ENCODE peak calls at places on chromosomes 12 and 14, in four cellular contexts. D is cardiac fibroblast, W is IMR-90, O is heart right ventricle. Y is an unnamed sample.

GRCh38 chr14:96994999-96995398 is 197.8 kb downstream of the VRK1 start:
- DNase-seq in D (no peak), W (no peak), O (no peak), Y (no peak)

GRCh38 chr12:101862245-101862644 is 15.1 kb upstream of the DRAM1 start:
- DNase-seq in D (no peak), W (no peak), O (no peak), Y (no peak)

GRCh38 chr12:12518919-12519318 is 43.7 kb downstream of the DUSP16 start:
- DNase-seq in D (no peak), W (peak), O (no peak), Y (no peak)

GRCh38 chr12:23929906-23930305 is 19.6 kb downstream of the SOX5 start:
- DNase-seq in D (no peak), W (peak), O (no peak), Y (no peak)

GRCh38 chr12:26238341-26239126 is 43.2 kb downstream of the SSPN start:
- DNase-seq in D (peak), W (no peak), O (no peak), Y (no peak)

GRCh38 chr12:54725233-54725843 is 77.2 kb upstream of the DCD start:
- DNase-seq in D (peak), W (no peak), O (no peak), Y (no peak)

GRCh38 chr14:97336179-97336578 is 539.0 kb downstream of the VRK1 start:
- DNase-seq in D (no peak), W (no peak), O (no peak), Y (no peak)

GRCh38 chr14:71011479-71011878 is 104.2 kb downstream of the PCNX1 start:
- DNase-seq in D (peak), W (no peak), O (no peak), Y (no peak)

GRCh38 chr14:65095633-65096205 is 6.6 kb downstream of the MAX start:
- DNase-seq in D (peak), W (peak), O (peak), Y (no peak)

GRCh38 chr14:47103781-47104180 is 452.2 kb upstream of the RPL10L start:
- DNase-seq in D (no peak), W (no peak), O (no peak), Y (no peak)

GRCh38 chr14:91067186-91067585 is 6.7 kb upstream of the RPS6KA5 start:
- DNase-seq in D (no peak), W (no peak), O (no peak), Y (no peak)

GRCh38 chr12:130634866-130635265 is 81.2 kb downstream of the RIMBP2 start:
- DNase-seq in D (no peak), W (no peak), O (no peak), Y (no peak)

GRCh38 chr12:90250766-90251165 is 542.1 kb upstream of the ATP2B1 start:
- DNase-seq in D (peak), W (no peak), O (no peak), Y (no peak)

GRCh38 chr12:111211910-111212757 is 156.8 kb downstream of the PHETA1 start:
- DNase-seq in D (no peak), W (no peak), O (no peak), Y (no peak)

DNA sequence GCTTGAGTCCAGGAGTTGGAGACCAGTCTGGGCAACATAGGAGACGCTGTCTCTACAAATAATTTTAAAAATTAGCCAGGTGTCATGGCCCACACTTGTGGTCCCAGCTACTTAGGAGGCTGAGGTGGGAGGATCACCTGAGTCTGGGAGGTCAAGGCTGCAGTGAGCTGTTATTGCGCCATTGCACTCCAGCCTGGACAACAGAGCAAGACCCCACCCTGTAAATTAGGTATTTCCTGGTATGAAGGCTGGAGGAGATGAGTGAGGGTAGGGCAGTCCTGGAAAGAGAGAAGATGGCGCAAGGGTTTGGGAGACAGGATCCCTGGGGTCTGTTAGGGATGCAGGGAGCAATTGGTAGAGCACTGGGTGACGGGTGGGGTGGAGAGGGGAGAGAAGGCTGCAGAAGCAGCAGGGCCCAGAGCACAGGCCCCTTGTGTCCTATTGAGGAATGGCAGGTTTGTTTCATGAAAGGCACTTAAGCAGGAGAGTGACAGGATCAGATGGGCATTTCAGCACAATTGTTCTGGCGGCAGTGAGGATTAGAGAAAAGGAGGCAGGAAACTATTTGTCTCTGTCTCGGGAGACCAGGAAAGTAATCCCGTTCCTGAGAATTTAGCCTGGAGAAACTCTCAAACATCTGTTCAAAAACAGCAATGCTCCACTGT is 47.2 kb upstream of the KTN1 start:
- DNase-seq in D (no peak), W (no peak), O (no peak), Y (no peak)
- TF ChIP-seq CTCF in D (peak), W (no peak), O (no peak), Y (no peak)

DNA sequence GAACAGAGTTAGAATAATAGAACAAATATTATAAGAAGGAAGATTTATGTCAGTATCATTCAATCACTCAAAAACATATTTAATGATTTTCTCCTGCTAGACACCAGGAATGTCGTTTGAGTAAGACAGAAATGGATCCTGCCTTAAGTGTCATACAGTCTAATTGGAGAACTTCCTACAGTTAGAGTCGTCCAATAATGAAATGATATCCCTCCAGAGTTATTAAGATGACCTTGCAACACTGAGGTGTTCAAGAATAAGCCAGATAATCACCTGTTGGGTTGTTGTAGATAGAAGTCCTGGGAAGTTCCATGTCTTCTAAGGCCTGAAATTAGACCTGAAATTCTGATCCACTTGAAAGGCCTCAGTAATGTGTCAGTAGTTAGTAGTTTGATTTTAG is 132.3 kb downstream of the SLC38A4 start:
- DNase-seq in D (no peak), W (no peak), O (no peak), Y (no peak)
- TF ChIP-seq CTCF in D (no peak), W (no peak), O (no peak), Y (no peak)

GRCh38 chr12:119649202-119649808 is 18.6 kb upstream of the PRKAB1 start:
- DNase-seq in D (peak), W (no peak), O (no peak), Y (no peak)
- TF ChIP-seq CTCF in D (peak), W (peak), O (peak), Y (peak)

GRCh38 chr14:68462683-68463082 is 330.2 kb downstream of the ZFP36L1 start:
- DNase-seq in D (peak), W (no peak), O (no peak), Y (no peak)
- TF ChIP-seq CTCF in D (peak), W (peak), O (no peak), Y (no peak)

DNA sequence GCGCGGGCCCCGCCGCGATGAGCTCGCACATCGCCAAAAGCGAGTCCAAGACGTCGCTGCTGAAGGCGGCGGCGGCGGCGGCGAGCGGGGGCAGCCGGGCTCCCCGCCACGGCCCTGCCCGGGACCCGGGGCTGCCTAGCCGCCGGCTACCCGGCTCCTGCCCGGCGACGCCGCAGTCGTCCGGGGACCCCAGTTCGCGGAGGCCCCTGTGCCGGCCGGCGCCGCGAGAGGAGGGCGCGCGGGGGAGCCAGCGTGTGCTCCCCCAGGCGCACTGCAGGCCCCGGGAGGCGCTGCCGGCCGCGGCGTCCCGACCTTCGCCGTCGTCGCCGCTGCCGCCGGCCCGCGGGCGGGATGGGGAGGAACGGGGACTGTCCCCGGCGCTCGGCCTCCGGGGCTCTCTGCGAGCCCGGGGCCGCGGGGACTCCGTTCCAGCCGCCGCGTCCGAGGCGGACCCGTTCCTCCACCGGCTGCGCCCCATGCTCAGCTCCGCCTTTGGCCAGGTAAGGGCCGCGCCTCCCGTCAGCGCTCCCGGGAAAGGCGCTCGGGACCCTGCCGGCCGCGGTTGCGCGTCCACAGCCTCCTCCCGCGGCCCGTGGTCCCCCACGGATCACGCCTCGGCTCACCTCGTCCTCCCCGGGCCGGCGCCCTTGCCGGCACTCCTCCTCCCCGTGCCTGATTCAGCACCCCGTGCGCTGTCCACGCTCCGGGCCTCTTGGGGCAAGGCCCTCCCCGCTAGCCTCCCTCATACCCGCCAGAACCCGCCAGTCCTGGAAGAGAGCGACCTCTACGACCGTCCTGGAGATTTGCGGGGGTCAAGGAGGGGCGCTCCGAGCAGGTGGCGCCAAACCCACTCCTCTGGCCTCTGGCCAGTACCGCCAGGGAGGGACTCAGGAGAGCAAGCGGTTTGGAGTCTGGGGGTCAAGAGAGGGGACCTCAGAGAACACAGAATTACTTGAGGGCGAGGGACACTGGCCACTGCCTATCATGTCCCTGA is 711 bp downstream of the CABP1 start:
- DNase-seq in D (peak), W (peak), O (peak), Y (peak)
- TF ChIP-seq CTCF in D (no peak), W (no peak), O (no peak), Y (no peak)

DNA sequence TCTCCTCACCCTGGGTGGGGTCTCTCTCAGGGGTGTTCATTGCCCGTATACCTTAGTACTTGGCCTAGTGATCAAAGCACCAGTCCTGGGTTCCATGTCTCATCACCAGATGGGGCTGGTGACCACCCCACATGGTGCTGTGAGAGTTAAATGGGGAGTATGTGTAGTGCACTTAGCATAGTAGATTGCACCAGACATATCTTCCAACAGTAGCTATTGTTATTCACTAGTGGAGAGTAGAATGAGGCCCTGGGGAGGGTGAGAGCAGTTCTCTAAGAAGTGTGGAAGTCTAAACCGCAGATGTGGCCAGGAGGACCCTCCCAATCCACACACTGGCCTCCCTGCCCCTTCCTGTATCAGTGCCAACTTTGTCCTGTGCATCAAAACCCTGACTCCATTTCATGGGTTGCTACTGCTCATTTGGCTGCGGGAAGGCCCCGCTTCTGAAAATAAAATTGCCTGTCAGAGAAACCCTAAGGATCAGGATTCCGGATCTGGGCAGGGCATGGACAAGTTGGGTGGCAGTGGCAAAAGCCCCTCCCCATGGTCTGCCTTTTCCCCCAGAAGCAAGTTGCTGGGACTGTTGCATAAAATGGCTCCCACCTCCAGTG is 4.4 kb downstream of the CD9 start:
- DNase-seq in D (peak), W (no peak), O (no peak), Y (no peak)
- TF ChIP-seq CTCF in D (no peak), W (no peak), O (no peak), Y (no peak)

GRCh38 chr14:67517083-67517482 is 16.0 kb upstream of the PLEKHH1 start:
- DNase-seq in D (peak), W (no peak), O (peak), Y (no peak)
- TF ChIP-seq CTCF in D (no peak), W (peak), O (no peak), Y (no peak)

DNA sequence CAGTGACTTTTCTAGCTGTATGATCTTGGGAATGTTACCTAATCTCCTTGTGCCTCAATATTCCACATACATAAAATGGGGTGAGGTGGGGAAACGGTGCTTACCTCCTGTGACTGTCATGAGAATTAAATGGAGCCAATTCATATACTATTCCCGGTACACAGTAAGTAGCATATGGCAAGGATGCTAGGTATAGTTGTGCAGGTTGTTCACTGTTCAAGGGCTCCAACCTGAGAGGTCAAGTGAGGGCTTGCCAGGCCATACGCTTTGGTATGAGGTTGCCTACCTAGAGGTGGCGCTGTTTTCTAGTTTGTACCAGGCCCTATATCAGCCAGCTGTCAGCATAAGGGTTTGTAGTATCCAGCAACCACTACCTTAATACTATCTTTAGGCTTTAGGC is 3.6 kb upstream of the BATF start:
- DNase-seq in D (no peak), W (no peak), O (no peak), Y (no peak)
- TF ChIP-seq CTCF in D (peak), W (peak), O (no peak), Y (peak)

DNA sequence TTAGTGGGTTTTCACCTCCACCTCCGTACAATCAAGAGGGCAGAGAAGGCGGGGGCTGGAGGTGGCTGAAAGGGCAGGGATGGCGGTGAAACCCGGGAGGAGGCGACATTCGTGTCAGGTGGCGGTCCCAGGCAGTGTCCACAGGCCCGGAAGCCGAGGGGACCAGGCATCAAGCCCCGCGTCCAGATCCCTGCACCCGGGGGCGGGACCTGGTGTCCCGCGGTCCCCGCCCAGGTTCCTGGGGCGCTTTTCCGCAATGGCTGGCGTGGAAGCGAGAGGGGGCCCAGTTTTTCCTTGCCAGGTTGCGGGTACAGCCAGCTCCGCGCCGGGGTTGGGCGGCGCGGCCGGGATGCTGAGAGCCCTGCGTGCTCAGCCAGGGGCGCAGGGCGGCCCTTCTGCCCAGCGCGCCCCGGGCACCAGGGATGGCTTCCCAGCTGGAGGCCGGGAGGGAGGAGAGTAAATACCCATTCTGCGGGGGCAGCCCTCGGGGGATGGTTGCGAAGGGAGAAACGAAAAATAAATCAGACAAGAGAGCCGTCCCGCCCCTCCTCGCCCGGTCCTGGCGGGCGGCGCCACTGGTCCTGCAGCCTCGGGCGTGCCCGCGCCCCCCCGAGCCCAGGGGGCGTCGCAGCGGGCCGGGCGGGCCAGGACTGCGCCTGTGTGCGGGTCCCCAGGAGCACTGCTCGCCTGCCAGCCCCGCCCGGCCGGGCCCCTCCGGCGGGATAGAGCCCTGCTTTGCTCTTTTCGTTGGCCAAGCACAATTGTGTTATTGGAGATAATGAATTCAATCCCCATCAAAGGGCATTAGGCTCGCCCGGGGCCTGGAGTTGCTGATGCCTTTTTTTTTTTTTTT is 11.5 kb downstream of the FOXA1 start:
- DNase-seq in D (no peak), W (no peak), O (peak), Y (no peak)
- TF ChIP-seq CTCF in D (no peak), W (no peak), O (no peak), Y (no peak)